ENCODE peak calls at places on chromosome 1, in eight cellular contexts. N is right cardiac atrium, T is lower lobe of right lung, G is transverse colon, W is PC-9, Z is left lung, X is endodermal cell, Q is HCT116. Y is an unnamed sample.

GRCh38 chr1:45864124-45864721 is 60.8 kb downstream of the MAST2 start:
- DNase-seq in N (no peak), X (no peak), T (no peak), Q (no peak), W (no peak), Z (no peak), G (no peak), Y (no peak)

GRCh38 chr1:7771673-7772299 is 690 bp downstream of the VAMP3 start:
- DNase-seq in W (no peak), N (no peak), G (no peak), Z (no peak), Q (no peak), X (no peak), T (no peak), Y (no peak)

GRCh38 chr1:10980841-10981727 is 31.4 kb upstream of the TARDBP start:
- DNase-seq in Z (no peak), G (no peak), W (no peak), N (peak), Q (no peak), X (peak), T (no peak), Y (peak)

GRCh38 chr1:1567831-1568380 is 6.8 kb downstream of the SSU72 start:
- DNase-seq in N (no peak), G (no peak), X (no peak), T (no peak), Z (no peak), W (no peak), Q (no peak), Y (no peak)

GRCh38 chr1:109240158-109241152 is 8.9 kb upstream of the CELSR2 start:
- DNase-seq in T (no peak), Q (no peak), G (peak), X (peak), W (peak), N (peak), Z (no peak), Y (no peak)

GRCh38 chr1:26784023-26784871 is 3.5 kb upstream of the PIGV start:
- DNase-seq in T (peak), N (peak), X (peak), Q (no peak), W (peak), Z (peak), G (peak), Y (peak)

GRCh38 chr1:167156466-167156865 is 62.6 kb downstream of the STYXL2 start:
- DNase-seq in N (no peak), Q (no peak), Z (no peak), X (no peak), T (no peak), G (no peak), W (no peak), Y (no peak)

GRCh38 chr1:236148471-236148847 is 6.1 kb downstream of the GPR137B start:
- DNase-seq in N (no peak), T (no peak), Q (no peak), Z (no peak), W (no peak), G (no peak), X (no peak), Y (no peak)

GRCh38 chr1:60415696-60416095 is 342.1 kb upstream of the C1orf87 start:
- DNase-seq in W (no peak), Z (no peak), X (no peak), G (no peak), T (no peak), N (no peak), Q (no peak), Y (no peak)

GRCh38 chr1:162709132-162709860 is 77.0 kb downstream of the DDR2 start:
- DNase-seq in Z (no peak), X (no peak), G (no peak), W (no peak), N (no peak), T (no peak), Q (no peak), Y (no peak)

GRCh38 chr1:41418868-41419583 is 57.8 kb downstream of the FOXO6 start:
- DNase-seq in W (peak), Z (peak), N (peak), T (peak), Q (peak), X (peak), G (peak), Y (no peak)

GRCh38 chr1:94715311-94715710 is 104.8 kb upstream of the SLC44A3 start:
- DNase-seq in Z (no peak), G (no peak), T (no peak), W (no peak), X (no peak), N (no peak), Q (no peak), Y (no peak)

GRCh38 chr1:52348704-52349301 is 17.2 kb downstream of the CC2D1B start:
- DNase-seq in G (no peak), Q (no peak), T (no peak), Z (no peak), W (peak), X (peak), N (no peak), Y (no peak)

GRCh38 chr1:41882068-41882477 is 36.6 kb downstream of the HIVEP3 start:
- DNase-seq in X (no peak), W (peak), T (no peak), Z (no peak), G (peak), N (no peak), Q (no peak), Y (no peak)

GRCh38 chr1:147580200-147580557 is 38.9 kb downstream of the BCL9 start:
- DNase-seq in X (no peak), T (no peak), G (no peak), Q (no peak), N (no peak), W (no peak), Z (no peak), Y (no peak)

GRCh38 chr1:229445828-229446227 is 11.9 kb upstream of the ACTA1 start:
- DNase-seq in N (no peak), Z (no peak), X (no peak), Q (no peak), T (no peak), G (no peak), W (no peak), Y (no peak)

GRCh38 chr1:100430368-100430767 is 78.1 kb downstream of the CDC14A start:
- DNase-seq in Q (no peak), T (no peak), N (no peak), X (no peak), G (no peak), W (no peak), Z (no peak), Y (no peak)

GRCh38 chr1:83682132-83682531 is 316.8 kb downstream of the TTLL7 start:
- DNase-seq in X (no peak), Q (no peak), W (no peak), Z (no peak), G (no peak), N (no peak), T (no peak), Y (no peak)

GRCh38 chr1:235984041-235984820 is 80.7 kb downstream of the NID1 start:
- DNase-seq in G (no peak), W (no peak), Q (no peak), T (no peak), N (no peak), X (no peak), Z (no peak), Y (no peak)

GRCh38 chr1:64755356-64755755 is 10.5 kb downstream of the RAVER2 start:
- DNase-seq in N (no peak), W (no peak), Z (no peak), X (no peak), G (peak), Q (no peak), T (no peak), Y (no peak)

GRCh38 chr1:168373869-168374268 is 93.2 kb downstream of the TBX19 start:
- DNase-seq in Q (no peak), N (no peak), W (no peak), G (no peak), T (no peak), X (no peak), Z (no peak), Y (no peak)

GRCh38 chr1:1304331-1305299 is 3.1 kb downstream of the ACAP3 start:
- DNase-seq in W (peak), X (peak), G (peak), Z (peak), T (peak), Q (no peak), N (peak), Y (peak)

GRCh38 chr1:33758698-33759097 is 105.2 kb upstream of the HMGB4 start:
- DNase-seq in Q (no peak), G (no peak), T (no peak), N (peak), X (peak), Z (no peak), W (no peak), Y (no peak)

GRCh38 chr1:64136296-64136695 is 67.1 kb upstream of the UBE2U start:
- DNase-seq in Q (no peak), T (no peak), X (no peak), W (no peak), Z (no peak), N (no peak), G (no peak), Y (no peak)

GRCh38 chr1:228166170-228166936 is 749 bp downstream of the IBA57 start:
- DNase-seq in N (peak), X (peak), G (peak), Z (peak), T (peak), Q (peak), W (peak), Y (peak)

GRCh38 chr1:10020668-10021067 is 12.1 kb upstream of the UBE4B start:
- DNase-seq in G (no peak), X (no peak), Z (no peak), N (no peak), W (no peak), Q (no peak), T (no peak), Y (no peak)

GRCh38 chr1:71399594-71399993 is 318.8 kb upstream of the ZRANB2 start:
- DNase-seq in T (no peak), Q (no peak), G (no peak), W (no peak), X (no peak), N (no peak), Z (no peak), Y (no peak)

GRCh38 chr1:2817784-2818564 is 16.5 kb upstream of the TTC34 start:
- DNase-seq in T (peak), Z (no peak), G (no peak), Q (no peak), W (no peak), X (no peak), N (no peak), Y (no peak)

GRCh38 chr1:46131727-46132528 is 501 bp downstream of the PIK3R3 start:
- DNase-seq in Z (peak), N (peak), T (no peak), X (peak), G (peak), Q (no peak), W (peak), Y (no peak)

GRCh38 chr1:38028105-38028591 is 15.6 kb downstream of the UTP11 start:
- DNase-seq in Z (peak), X (peak), G (no peak), W (no peak), Q (no peak), T (no peak), N (no peak), Y (no peak)

GRCh38 chr1:162970021-162970420 is 99.1 kb upstream of the RGS4 start:
- DNase-seq in X (no peak), N (no peak), W (no peak), Q (no peak), T (no peak), Z (no peak), G (no peak), Y (no peak)

GRCh38 chr1:85494074-85494956 is 29.4 kb upstream of the DDAH1 start:
- DNase-seq in N (no peak), W (no peak), G (no peak), X (peak), Q (no peak), Z (no peak), T (no peak), Y (no peak)

GRCh38 chr1:59354754-59355337 is 58.0 kb downstream of the FGGY start:
- DNase-seq in W (no peak), T (no peak), G (no peak), Q (no peak), X (no peak), Z (no peak), N (no peak), Y (no peak)

GRCh38 chr1:221715321-221716169 is 26.3 kb downstream of the DUSP10 start:
- DNase-seq in G (no peak), Q (no peak), Z (no peak), N (no peak), W (no peak), X (peak), T (no peak), Y (no peak)

GRCh38 chr1:212488436-212489283 is 55.9 kb downstream of the NENF start:
- DNase-seq in W (peak), Q (no peak), G (peak), Z (peak), X (peak), N (peak), T (no peak), Y (no peak)

GRCh38 chr1:85048296-85049064 is at the start of gene MCOLN3:
- DNase-seq in Q (peak), N (peak), W (peak), G (peak), X (peak), T (peak), Z (peak), Y (peak)

GRCh38 chr1:229947968-229948367 is 119.1 kb upstream of the GALNT2 start:
- DNase-seq in N (no peak), G (no peak), Z (no peak), T (no peak), X (no peak), Q (no peak), W (no peak), Y (no peak)

GRCh38 chr1:30728832-30729638 is 5.7 kb upstream of the MATN1 start:
- DNase-seq in W (no peak), X (no peak), T (no peak), N (no peak), Z (no peak), G (no peak), Q (no peak), Y (no peak)
- H3K27ac ChIP-seq in W (no peak), X (no peak), T (no peak), N (no peak), Z (no peak), G (no peak), Q (no peak), Y (no peak)

GRCh38 chr1:205337481-205337880 is 15.9 kb upstream of the NUAK2 start:
- DNase-seq in N (no peak), G (no peak), Z (no peak), Q (no peak), W (no peak), T (no peak), X (no peak), Y (no peak)
- H3K27ac ChIP-seq in N (no peak), G (no peak), Z (no peak), Q (no peak), W (no peak), T (no peak), X (no peak), Y (no peak)

GRCh38 chr1:14238472-14239059 is 359.9 kb upstream of the KAZN start:
- DNase-seq in G (peak), W (no peak), N (peak), T (peak), X (no peak), Z (peak), Q (no peak), Y (no peak)
- H3K27ac ChIP-seq in G (no peak), W (no peak), N (peak), T (peak), X (no peak), Z (no peak), Q (no peak), Y (no peak)

GRCh38 chr1:54272772-54273091 is 72.8 kb downstream of the MRPL37 start:
- DNase-seq in G (no peak), Z (no peak), Q (no peak), T (no peak), X (no peak), N (no peak), W (no peak), Y (no peak)
- H3K27ac ChIP-seq in G (peak), Z (peak), Q (no peak), T (peak), X (peak), N (peak), W (no peak), Y (peak)